ENCODE peak calls at places on chromosomes 2 and 18, in four cellular contexts. Y, U, R and H are unnamed samples.

GRCh38 chr2:233419626-233420431 is 65.5 kb downstream of the DGKD start:
- DNase-seq in Y (no peak), U (peak), R (no peak), H (no peak)

GRCh38 chr2:71313016-71313766 is 18.4 kb upstream of the ZNF638 start:
- DNase-seq in Y (no peak), U (no peak), R (no peak), H (no peak)

GRCh38 chr18:37476182-37476581 is 89.4 kb downstream of the CELF4 start:
- DNase-seq in Y (peak), U (no peak), R (peak), H (peak)

GRCh38 chr18:12238861-12239260 is 15.3 kb upstream of the CIDEA start:
- DNase-seq in Y (no peak), U (no peak), R (no peak), H (no peak)

GRCh38 chr2:36246320-36246990 is 109.1 kb upstream of the CRIM1 start:
- DNase-seq in Y (no peak), U (peak), R (no peak), H (no peak)

GRCh38 chr2:237912271-237913192 is 53.1 kb downstream of the RAMP1 start:
- DNase-seq in Y (no peak), U (no peak), R (no peak), H (no peak)

GRCh38 chr2:100397117-100397860 is 20.2 kb downstream of the CHST10 start:
- DNase-seq in Y (no peak), U (no peak), R (no peak), H (no peak)

GRCh38 chr18:10078053-10078452 is 164.2 kb downstream of the VAPA start:
- DNase-seq in Y (no peak), U (no peak), R (no peak), H (no peak)

GRCh38 chr2:8477511-8478132 is 204.2 kb upstream of the ID2 start:
- DNase-seq in Y (no peak), U (peak), R (no peak), H (no peak)

GRCh38 chr18:63132819-63133200 is 186.8 kb downstream of the BCL2 start:
- DNase-seq in Y (no peak), U (no peak), R (no peak), H (no peak)

GRCh38 chr2:33552758-33553461 is 46.2 kb downstream of the FAM98A start:
- DNase-seq in Y (no peak), U (no peak), R (peak), H (no peak)

GRCh38 chr18:2979871-2980606 is 32.9 kb downstream of the LPIN2 start:
- DNase-seq in Y (no peak), U (no peak), R (no peak), H (no peak)

GRCh38 chr2:239275871-239276812 is 124.7 kb downstream of the HDAC4 start:
- DNase-seq in Y (no peak), U (no peak), R (no peak), H (no peak)

GRCh38 chr2:126736133-126736874 is 80.3 kb downstream of the GYPC start:
- DNase-seq in Y (no peak), U (no peak), R (no peak), H (no peak)

GRCh38 chr2:196459539-196459938 is 180.0 kb upstream of the CCDC150 start:
- DNase-seq in Y (peak), U (no peak), R (no peak), H (no peak)

GRCh38 chr2:239714116-239714515 is 311.0 kb downstream of the NDUFA10 start:
- DNase-seq in Y (no peak), U (no peak), R (no peak), H (no peak)

GRCh38 chr2:210399440-210400041 is 77.0 kb downstream of the LANCL1 start:
- DNase-seq in Y (no peak), U (no peak), R (peak), H (no peak)

GRCh38 chr2:23924589-23925359 is 2.1 kb downstream of the ATAD2B start:
- DNase-seq in Y (no peak), U (no peak), R (no peak), H (no peak)

GRCh38 chr2:37636209-37637077 is 35.0 kb downstream of the CDC42EP3 start:
- DNase-seq in Y (no peak), U (no peak), R (no peak), H (no peak)

GRCh38 chr2:15107137-15107536 is 454.0 kb downstream of the NBAS start:
- DNase-seq in Y (no peak), U (no peak), R (no peak), H (no peak)

GRCh38 chr2:55419236-55419513 is 481 bp downstream of the CCDC88A start:
- DNase-seq in Y (peak), U (no peak), R (no peak), H (no peak)

GRCh38 chr2:1856922-1857321 is 112.6 kb upstream of the PXDN start:
- DNase-seq in Y (peak), U (no peak), R (no peak), H (no peak)

GRCh38 chr2:11778923-11779757 is 32.7 kb downstream of the LPIN1 start:
- DNase-seq in Y (peak), U (no peak), R (peak), H (peak)

GRCh38 chr2:71506754-71507153 is 53.4 kb downstream of the DYSF start:
- DNase-seq in Y (no peak), U (no peak), R (no peak), H (no peak)

GRCh38 chr2:128646691-128647090 is 328.0 kb upstream of the HS6ST1 start:
- DNase-seq in Y (no peak), U (no peak), R (no peak), H (no peak)

GRCh38 chr2:19072161-19072560 is 286.3 kb downstream of the OSR1 start:
- DNase-seq in Y (no peak), U (no peak), R (no peak), H (no peak)

GRCh38 chr2:156405586-156405985 is 30.6 kb upstream of the GPD2 start:
- DNase-seq in Y (peak), U (no peak), R (peak), H (no peak)

GRCh38 chr18:58005885-58006523 is 38.0 kb upstream of the NEDD4L start:
- DNase-seq in Y (no peak), U (no peak), R (no peak), H (no peak)

GRCh38 chr2:74130211-74130995 is 17.3 kb downstream of the BOLA3 start:
- DNase-seq in Y (no peak), U (no peak), R (no peak), H (no peak)

GRCh38 chr2:132615329-132616085 is 54.5 kb downstream of the LYPD1 start:
- DNase-seq in Y (no peak), U (no peak), R (no peak), H (no peak)

GRCh38 chr2:85353876-85354285 is 447 bp downstream of the RETSAT start:
- DNase-seq in Y (peak), U (no peak), R (peak), H (no peak)

GRCh38 chr18:5983479-5983878 is 88.2 kb upstream of the TMEM200C start:
- DNase-seq in Y (no peak), U (no peak), R (no peak), H (no peak)

GRCh38 chr2:137865954-137866540 is 98.2 kb upstream of the HNMT start:
- DNase-seq in Y (peak), U (no peak), R (peak), H (peak)

GRCh38 chr18:70523798-70524182 is 234.9 kb downstream of the SOCS6 start:
- DNase-seq in Y (no peak), U (no peak), R (peak), H (no peak)

GRCh38 chr2:150371066-150371812 is 116.2 kb downstream of the RND3 start:
- DNase-seq in Y (no peak), U (no peak), R (no peak), H (no peak)

GRCh38 chr2:148594216-148594615 is 50.3 kb upstream of the EPC2 start:
- DNase-seq in Y (no peak), U (no peak), R (no peak), H (no peak)

GRCh38 chr2:59025157-59025757 is 784.1 kb upstream of the FANCL start:
- DNase-seq in Y (peak), U (no peak), R (peak), H (peak)

GRCh38 chr18:25535495-25535894 is 183.5 kb upstream of the ZNF521 start:
- DNase-seq in Y (no peak), U (no peak), R (no peak), H (no peak)

GRCh38 chr2:239311132-239312040 is 89.4 kb downstream of the HDAC4 start:
- DNase-seq in Y (no peak), U (no peak), R (no peak), H (no peak)

DNA sequence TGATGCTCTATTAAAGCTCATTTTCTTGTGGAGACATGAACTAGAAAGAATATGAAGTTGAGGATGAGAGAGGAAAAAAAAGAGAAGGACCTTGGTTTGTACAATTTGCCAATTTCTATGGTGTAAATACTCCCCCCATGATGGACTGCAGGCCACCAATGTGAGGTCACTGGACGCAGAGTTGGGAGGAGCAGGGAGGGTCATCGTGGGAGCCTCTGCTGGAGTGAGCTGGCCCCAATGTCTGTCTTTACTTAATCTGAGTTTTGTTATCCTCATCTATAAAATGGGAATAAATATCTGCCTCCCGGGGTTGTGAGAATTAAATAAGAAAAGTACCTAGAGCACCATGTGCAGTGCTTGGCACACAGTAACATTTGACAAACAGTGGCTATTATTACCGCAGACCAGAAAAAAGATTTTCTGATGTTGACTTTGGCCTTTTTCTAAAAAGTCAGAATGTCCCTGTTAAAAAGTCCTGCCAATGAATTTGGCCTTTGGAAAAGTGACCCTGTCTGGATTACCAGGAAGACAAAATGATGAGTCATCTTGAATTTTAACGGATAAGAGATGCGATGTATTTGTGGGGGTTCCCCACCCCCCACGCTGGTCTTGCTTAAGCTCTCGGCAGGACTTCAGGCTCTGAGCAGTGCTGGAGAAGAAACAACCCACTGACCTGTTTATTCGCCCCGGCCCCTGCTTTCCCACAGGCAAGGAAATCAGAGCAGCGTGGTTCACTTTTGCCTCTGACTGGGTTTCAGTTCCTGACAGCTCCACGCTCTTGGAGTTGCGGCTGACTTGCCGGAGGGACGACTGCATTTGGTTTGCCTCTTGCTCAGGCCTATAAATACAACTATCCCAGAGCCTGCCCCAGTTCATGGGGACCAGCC is 50.3 kb upstream of the FOSL2 start:
- DNase-seq in Y (peak), U (no peak), R (peak), H (no peak)
- TF ChIP-seq ATF2 in Y (no peak), U (no peak), R (no peak), H (no peak)

DNA sequence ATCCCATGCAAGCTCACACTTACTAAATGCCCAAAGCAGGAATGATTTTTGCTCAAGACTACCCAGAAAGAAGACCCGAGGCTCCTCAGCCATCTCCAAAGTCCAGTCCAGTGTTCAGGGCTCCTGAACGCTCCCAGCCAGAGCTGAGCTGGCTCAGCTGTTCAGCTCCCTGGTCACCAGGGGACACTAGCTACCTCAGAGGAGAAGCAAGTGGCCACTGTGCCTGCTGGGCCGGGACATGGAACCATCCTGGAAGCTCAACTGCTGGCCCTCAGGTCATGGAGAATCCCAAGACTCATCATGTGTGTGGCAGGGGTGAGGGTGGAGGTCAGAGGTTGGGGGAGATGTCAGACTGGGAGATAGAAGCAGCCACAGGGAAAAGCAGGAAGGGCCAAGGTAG is 89.0 kb downstream of the GALNT14 start:
- DNase-seq in Y (no peak), U (no peak), R (no peak), H (no peak)
- TF ChIP-seq TCF7 in Y (no peak), U (no peak), R (no peak), H (no peak)

DNA sequence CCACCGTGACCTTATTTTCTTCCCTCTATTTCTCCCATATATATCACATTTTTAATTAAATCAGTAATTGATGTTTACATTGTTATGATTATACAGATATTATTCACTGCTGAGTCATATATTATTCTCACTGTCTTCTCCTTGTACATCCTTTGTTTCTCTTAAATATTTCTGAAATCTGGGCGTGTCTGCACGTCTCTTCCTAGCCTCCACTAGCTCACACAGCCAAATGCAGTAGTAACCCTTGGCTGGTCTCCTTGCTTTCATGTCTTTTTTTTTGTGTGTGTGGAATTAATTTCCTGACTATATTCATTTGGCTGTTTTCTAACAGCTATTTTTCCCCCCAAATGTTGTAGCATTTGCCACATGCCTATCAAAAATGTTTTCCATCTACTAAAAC is 15.8 kb downstream of the CCNYL1 start:
- DNase-seq in Y (no peak), U (no peak), R (no peak), H (no peak)
- TF ChIP-seq ATF2 in Y (no peak), U (no peak), R (no peak), H (no peak)

DNA sequence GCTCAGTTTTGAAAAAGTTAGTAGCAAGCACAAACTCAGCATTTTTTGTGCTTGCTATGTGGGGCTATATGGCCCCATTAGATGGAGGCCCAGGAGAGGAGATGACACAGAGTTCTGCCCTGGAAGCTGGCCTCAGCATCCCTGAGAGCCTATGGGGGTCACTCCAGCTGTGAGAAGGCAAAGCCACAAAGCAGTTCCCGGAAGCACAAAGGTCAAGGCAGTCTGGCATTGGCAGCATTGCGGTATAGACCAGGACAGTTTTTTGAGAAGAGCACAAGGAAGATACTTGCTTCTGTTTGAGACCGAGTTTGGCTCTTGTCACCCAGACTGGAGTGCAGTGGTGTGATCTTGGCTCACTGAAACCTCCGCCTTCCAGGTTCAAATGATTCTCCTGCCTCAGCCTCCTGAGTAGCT is 7.5 kb upstream of the ITPRIPL1 start:
- DNase-seq in Y (no peak), U (no peak), R (peak), H (no peak)
- TF ChIP-seq TCF7 in Y (no peak), U (no peak), R (no peak), H (no peak)

GRCh38 chr2:20642026-20642971 is 8.6 kb downstream of the HS1BP3 start:
- DNase-seq in Y (peak), U (no peak), R (peak), H (peak)
- TF ChIP-seq ATF2 in Y (no peak), U (no peak), R (peak), H (no peak)

GRCh38 chr2:216603884-216604245 is 29.4 kb upstream of the IGFBP2 start:
- DNase-seq in Y (no peak), U (no peak), R (no peak), H (no peak)

GRCh38 chr2:216603010-216603883 is 30.0 kb upstream of the IGFBP2 start:
- DNase-seq in Y (no peak), U (no peak), R (no peak), H (no peak)

GRCh38 chr2:216604458-216604857 is 28.8 kb upstream of the IGFBP2 start:
- DNase-seq in Y (no peak), U (no peak), R (no peak), H (no peak)

GRCh38 chr2:216596986-216597509 is 36.2 kb upstream of the IGFBP2 start:
- DNase-seq in Y (no peak), U (no peak), R (no peak), H (no peak)

DNA sequence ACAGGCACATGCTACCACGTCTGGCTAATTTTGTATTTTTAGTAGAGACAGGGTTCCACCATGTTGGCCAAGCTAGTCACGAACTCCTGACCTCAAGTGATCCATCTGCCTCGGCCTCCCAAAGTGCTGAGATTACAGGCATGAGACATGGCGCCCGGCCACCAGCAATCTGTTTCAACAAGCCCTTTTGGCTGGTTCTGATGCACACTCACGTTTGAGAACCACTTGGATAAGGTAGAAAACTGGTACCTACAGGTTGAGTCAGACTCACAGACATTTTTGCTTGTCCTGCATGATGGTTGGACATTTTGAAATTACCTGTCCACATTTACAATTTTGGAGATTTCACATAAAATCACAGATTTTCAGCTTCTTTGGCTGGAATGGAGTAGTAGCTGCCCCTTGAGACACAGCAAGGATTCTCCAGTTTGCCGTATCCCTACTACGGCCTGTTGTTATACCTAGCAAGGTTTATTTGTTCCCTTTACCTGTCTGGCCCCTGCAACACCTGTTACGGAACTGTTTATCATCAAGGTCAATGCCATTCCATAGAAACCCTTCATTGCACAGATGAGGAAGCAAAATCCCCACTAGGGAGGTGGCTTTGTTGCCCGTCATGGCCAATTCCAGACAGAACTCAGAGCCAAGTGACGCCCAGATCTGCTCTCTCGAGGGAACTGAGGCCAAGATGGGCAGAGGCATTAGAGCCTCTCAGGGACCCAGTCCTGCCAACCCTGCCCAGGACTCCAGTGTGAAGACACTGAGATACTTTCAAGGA is 31.4 kb upstream of the IGFBP2 start:
- DNase-seq in Y (no peak), U (no peak), R (no peak), H (no peak)
- TF ChIP-seq TCF7 in Y (no peak), U (no peak), R (no peak), H (no peak)